ENCODE peak calls at places on chromosomes 13 and 19, in nine cellular contexts. O is heart left ventricle, Y is GM12865, U is brain microvascular endothelial cell, E is lung, D is skeletal muscle cell, L is cardiac muscle cell, F is fibroblast of lung, A is iPS DF 6.9. R is an unnamed sample.

GRCh38 chr19:55609326-55609725 is 3.9 kb downstream of the ZNF865 start:
- DNase-seq in O (no peak), Y (no peak), U (no peak), E (no peak), D (no peak), L (no peak), F (no peak), A (no peak), R (no peak)

GRCh38 chr19:17246681-17247425 is 1.1 kb upstream of the NR2F6 start:
- DNase-seq in O (peak; percentile 50), Y (no peak), U (no peak), E (no peak), D (no peak), L (no peak), F (no peak), A (no peak), R (no peak)

GRCh38 chr13:80337011-80337688 is 3.8 kb downstream of the SPRY2 start:
- DNase-seq in O (no peak), Y (no peak), U (no peak), E (no peak), D (no peak), L (no peak), F (peak; percentile 12), A (no peak), R (peak; percentile 28)

GRCh38 chr19:41876847-41877489 is at the start of gene CD79A:
- DNase-seq in O (no peak), Y (peak; percentile 96), U (no peak), E (no peak), D (no peak), L (no peak), F (no peak), A (no peak), R (no peak)

GRCh38 chr19:10603084-10603872 is 16.2 kb upstream of the AP1M2 start:
- DNase-seq in O (peak; percentile 72), Y (peak; percentile 90), U (no peak), E (no peak), D (no peak), L (peak; percentile 16), F (no peak), A (no peak), R (peak; percentile 12)

GRCh38 chr13:98976941-98977340 is 923 bp downstream of the DOCK9 start:
- DNase-seq in O (no peak), Y (no peak), U (no peak), E (no peak), D (no peak), L (peak; percentile 34), F (no peak), A (no peak), R (peak; percentile 45)

GRCh38 chr13:23711355-23711754 is 141.1 kb downstream of the TNFRSF19 start:
- DNase-seq in O (no peak), Y (peak; percentile 55), U (no peak), E (no peak), D (no peak), L (no peak), F (no peak), A (no peak), R (no peak)

GRCh38 chr13:95896302-95896701 is 156.9 kb downstream of the UGGT2 start:
- DNase-seq in O (no peak), Y (no peak), U (no peak), E (no peak), D (no peak), L (no peak), F (peak; percentile 27), A (no peak), R (peak; percentile 68)

GRCh38 chr19:34018546-34018945 is 153.8 kb upstream of the LSM14A start:
- DNase-seq in O (no peak), Y (no peak), U (no peak), E (no peak), D (no peak), L (no peak), F (no peak), A (no peak), R (no peak)

GRCh38 chr13:99985886-99986527 is 4.4 kb downstream of the ZIC2 start:
- DNase-seq in O (no peak), Y (no peak), U (no peak), E (no peak), D (no peak), L (peak; percentile 0), F (no peak), A (no peak), R (no peak)
- H3K4me3 ChIP-seq in O (no peak overlapping the region), Y (no peak overlapping the region), U (peak overlapping the region; percentile 40), E (no peak overlapping the region), D (no peak overlapping the region), L (no peak overlapping the region), F (no peak overlapping the region), A (peak overlapping the region; percentile 3), R (no peak overlapping the region)

GRCh38 chr19:45646345-45646698 is 7.1 kb upstream of the EML2 start:
- DNase-seq in O (no peak), Y (no peak), U (no peak), E (no peak), D (no peak), L (no peak), F (no peak), A (no peak), R (no peak)
- H3K4me3 ChIP-seq in O (peak overlapping the region; percentile 53), Y (peak overlapping the region; percentile 73), U (peak overlapping the region; percentile 53), E (no peak overlapping the region), D (peak overlapping the region; percentile 56), L (no peak overlapping the region), F (no peak overlapping the region), A (no peak overlapping the region), R (peak overlapping the region; percentile 48)

DNA sequence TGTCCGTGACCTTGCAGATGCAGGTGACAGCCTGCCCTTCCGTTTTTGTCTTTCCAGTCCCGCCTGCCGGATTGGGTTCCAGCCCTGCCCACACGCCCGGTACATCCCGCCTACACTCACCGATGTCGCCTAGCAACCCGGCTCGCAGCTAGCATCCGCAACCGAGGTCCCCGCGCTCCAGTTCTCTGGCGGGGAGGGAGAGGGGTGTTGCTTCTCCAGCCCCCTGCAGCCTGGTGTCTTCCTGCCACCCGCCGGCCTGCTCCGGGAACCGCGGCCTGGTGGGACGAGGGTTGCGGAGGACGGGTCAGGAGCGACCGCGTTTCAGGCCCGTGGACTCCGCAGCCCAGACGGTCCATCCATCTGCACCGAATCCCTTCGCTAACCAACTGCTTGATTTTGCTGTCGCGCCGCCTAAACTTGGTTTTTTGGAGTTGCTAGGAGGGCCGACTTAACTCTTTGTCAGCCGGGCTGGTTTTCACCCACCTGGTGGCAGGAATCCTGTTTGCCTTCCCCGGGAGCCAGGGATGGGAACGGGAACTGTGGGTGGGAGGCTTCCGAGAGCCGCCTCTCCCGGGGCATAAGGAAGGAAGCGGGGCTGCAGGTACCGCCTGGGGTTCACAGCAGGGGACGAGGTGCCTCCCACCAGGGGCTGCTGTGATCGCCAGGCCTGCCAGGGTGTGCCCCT is 15.4 kb upstream of the MATK start:
- DNase-seq in O (peak; percentile 74), Y (peak; percentile 50), U (peak; percentile 4), E (no peak), D (no peak), L (peak; percentile 32), F (no peak), A (no peak), R (no peak)
- H3K4me3 ChIP-seq in O (peak overlapping the region; percentile 45), Y (no peak overlapping the region), U (no peak overlapping the region), E (no peak overlapping the region), D (no peak overlapping the region), L (no peak overlapping the region), F (no peak overlapping the region), A (peak overlapping the region; percentile 13), R (peak overlapping the region; percentile 8)

DNA sequence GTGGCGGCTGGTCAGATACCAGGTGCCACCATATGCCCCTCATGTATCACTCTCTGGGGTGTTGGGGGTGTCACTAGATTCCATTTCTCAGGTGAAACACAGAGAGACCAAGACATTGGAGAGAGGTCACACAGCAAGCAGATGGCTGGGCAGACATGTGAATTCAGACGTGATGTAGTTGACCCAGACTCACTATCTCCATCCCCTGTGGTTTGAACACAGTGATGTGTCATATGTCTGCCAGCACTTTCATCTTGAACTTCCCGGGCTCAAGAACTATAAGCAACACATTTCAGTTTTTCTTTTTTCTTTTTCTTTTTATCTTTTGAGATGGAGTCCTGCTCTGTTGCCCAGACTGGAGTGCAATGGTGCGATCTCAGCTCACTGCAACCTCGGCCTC is 16.1 kb upstream of the UPF1 start:
- DNase-seq in O (no peak), Y (no peak), U (peak; percentile 30), E (no peak), D (no peak), L (no peak), F (no peak), A (no peak), R (no peak)
- H3K4me3 ChIP-seq in O (no peak overlapping the region), Y (no peak overlapping the region), U (no peak overlapping the region), E (no peak overlapping the region), D (no peak overlapping the region), L (no peak overlapping the region), F (no peak overlapping the region), A (no peak overlapping the region), R (no peak overlapping the region)

DNA sequence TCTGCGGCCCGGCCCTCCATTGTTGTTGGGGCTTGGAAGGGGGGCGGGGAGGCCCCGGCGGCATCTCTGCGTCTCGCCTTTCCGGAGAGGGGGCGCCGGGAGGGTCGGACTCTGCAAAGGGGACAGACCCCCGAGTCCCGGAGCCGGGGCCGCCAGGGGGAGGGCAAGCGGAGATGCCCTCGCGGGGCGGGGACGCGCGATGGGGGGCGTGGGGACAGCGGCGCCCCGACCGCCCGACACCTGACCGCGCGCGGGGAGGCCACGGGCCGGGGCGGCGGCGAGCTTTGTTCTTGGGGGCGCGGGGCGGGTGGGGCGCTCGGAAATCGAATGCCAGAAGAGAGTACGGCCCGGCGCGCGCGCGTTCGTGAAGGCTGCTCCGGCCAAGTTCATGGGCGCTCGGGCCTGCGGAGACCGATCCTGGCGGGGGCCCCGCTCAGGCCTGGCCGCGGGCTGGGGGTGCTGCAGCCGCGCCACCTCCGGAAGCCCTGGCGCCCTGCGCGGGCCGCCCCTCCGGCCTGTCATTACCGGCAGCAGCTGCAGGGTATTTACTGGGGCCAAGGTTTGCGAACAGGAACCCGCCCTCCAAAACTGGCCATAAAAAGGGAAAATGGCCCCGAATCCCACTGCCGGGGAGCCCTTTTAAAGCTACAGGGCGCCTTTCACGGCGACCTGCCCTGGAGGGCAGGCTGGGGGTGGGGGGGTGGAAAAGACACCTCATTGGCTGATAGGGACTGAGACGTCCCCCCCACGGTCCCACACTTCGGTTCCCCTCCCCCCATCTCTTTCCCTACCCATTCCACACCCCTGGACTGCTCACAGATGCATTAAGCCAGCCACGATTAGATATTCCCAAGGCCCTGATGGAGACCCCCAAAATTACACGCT is 11.1 kb upstream of the NANOS3 start:
- DNase-seq in O (no peak), Y (no peak), U (no peak), E (no peak), D (no peak), L (peak; percentile 39), F (no peak), A (no peak), R (no peak)
- H3K4me3 ChIP-seq in O (peak overlapping the region; percentile 79), Y (peak overlapping the region; percentile 49), U (peak overlapping the region; percentile 55), E (peak overlapping the region; percentile 21), D (peak overlapping the region; percentile 54), L (peak overlapping the region; percentile 96), F (peak overlapping the region; percentile 38), A (peak overlapping the region; percentile 52), R (peak overlapping the region; percentile 52)

DNA sequence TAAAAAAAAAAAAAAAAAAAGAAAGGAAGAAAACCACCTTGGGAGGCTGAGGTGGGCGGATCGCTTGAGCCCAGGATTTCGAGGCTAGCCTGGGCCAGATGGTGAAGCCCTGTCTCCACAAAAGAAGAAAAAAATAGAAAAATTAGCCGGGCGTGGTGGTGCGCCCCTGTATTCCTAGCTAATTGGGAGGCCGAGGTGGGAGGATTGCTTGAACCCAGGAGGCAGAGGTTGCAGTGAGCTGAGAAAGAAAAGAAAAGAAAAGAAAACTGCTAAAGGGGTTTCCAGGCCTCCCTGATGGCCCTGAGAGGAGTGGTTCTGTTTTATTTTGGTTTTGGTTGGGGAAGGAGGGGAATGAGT is 723 bp downstream of the ZNF473 start:
- DNase-seq in O (no peak), Y (no peak), U (no peak), E (no peak), D (no peak), L (no peak), F (no peak), A (no peak), R (no peak)
- H3K4me3 ChIP-seq in O (peak overlapping the region; percentile 93), Y (peak overlapping the region; percentile 93), U (peak overlapping the region; percentile 77), E (no peak overlapping the region), D (peak overlapping the region; percentile 79), L (peak overlapping the region; percentile 43), F (peak overlapping the region; percentile 88), A (no peak overlapping the region), R (peak overlapping the region; percentile 88)

GRCh38 chr19:6536138-6536671 is 5.4 kb downstream of the TNFSF9 start:
- DNase-seq in O (peak; percentile 28), Y (peak; percentile 99), U (peak; percentile 27), E (peak; percentile 73), D (no peak), L (peak; percentile 32), F (no peak), A (no peak), R (peak; percentile 53)
- H3K4me3 ChIP-seq in O (no peak overlapping the region), Y (no peak overlapping the region), U (no peak overlapping the region), E (no peak overlapping the region), D (no peak overlapping the region), L (no peak overlapping the region), F (no peak overlapping the region), A (no peak overlapping the region), R (no peak overlapping the region)